ENCODE peak calls at places on chromosomes 11 and 22, in seven cellular contexts. X is astrocyte of the spinal cord; L is NCI-H2081 treated with DMSO at 0.1 percent for 48 hours; C is stimulated activated CD4-positive, alpha-beta T cell treated with anti-CD3 and anti-CD28 coated beads, TNF-alpha, amount 100 ng/mL, for 48 hours; N is activated naive CD8-positive, alpha-beta T cell treated with anti-CD3 and anti-CD28 coated beads, Interleukin-2, amount 50 U/mL, for 24 hours; D is GM03348; F is CD14-positive monocyte. Q is an unnamed sample.

GRCh38 chr11:38169286-38169685 is 1571.2 kb upstream of the RAG2 start:
- DNase-seq in X (peak), L (no peak), C (no peak), N (no peak), D (no peak), F (no peak), Q (no peak)

GRCh38 chr11:115672999-115673411 is 168.8 kb upstream of the CADM1 start:
- DNase-seq in X (peak), L (no peak), C (no peak), N (no peak), D (no peak), F (no peak), Q (no peak)

GRCh38 chr22:40855104-40855959 is 1.1 kb downstream of the ST13 start:
- DNase-seq in X (no peak), L (no peak), C (no peak), N (peak), D (peak), F (no peak), Q (peak)

GRCh38 chr22:30519842-30520425 is 14.4 kb upstream of the SEC14L4 start:
- DNase-seq in X (no peak), L (no peak), C (no peak), N (no peak), D (no peak), F (no peak), Q (no peak)

GRCh38 chr11:69321877-69322350 is 28.0 kb downstream of the MYEOV start:
- DNase-seq in X (peak), L (no peak), C (no peak), N (no peak), D (peak), F (no peak), Q (no peak)

GRCh38 chr11:35617687-35618496 is at the start of gene FJX1:
- DNase-seq in X (peak), L (no peak), C (no peak), N (peak), D (peak), F (no peak), Q (peak)

GRCh38 chr22:21984793-21985192 is 2.2 kb upstream of the TOP3B start:
- DNase-seq in X (no peak), L (no peak), C (no peak), N (no peak), D (no peak), F (no peak), Q (no peak)

GRCh38 chr22:40463017-40463631 is 92.7 kb downstream of the SGSM3 start:
- DNase-seq in X (no peak), L (no peak), C (peak), N (peak), D (no peak), F (peak), Q (no peak)

GRCh38 chr11:74025467-74026166 is 16.7 kb upstream of the UCP3 start:
- DNase-seq in X (peak), L (no peak), C (no peak), N (no peak), D (peak), F (no peak), Q (no peak)

GRCh38 chr11:72227316-72228228 is 3.0 kb downstream of the INPPL1 start:
- DNase-seq in X (peak), L (peak), C (no peak), N (no peak), D (no peak), F (no peak), Q (no peak)

GRCh38 chr11:31355131-31355530 is 14.4 kb downstream of the DCDC1 start:
- DNase-seq in X (no peak), L (no peak), C (no peak), N (no peak), D (no peak), F (no peak), Q (no peak)

GRCh38 chr11:102560555-102561011 is 30.0 kb upstream of the MMP7 start:
- DNase-seq in X (peak), L (no peak), C (no peak), N (no peak), D (peak), F (no peak), Q (peak)

GRCh38 chr22:25643232-25644000 is 78.9 kb downstream of the GRK3 start:
- DNase-seq in X (no peak), L (no peak), C (no peak), N (no peak), D (no peak), F (no peak), Q (no peak)

GRCh38 chr11:70134490-70134889 is 56.4 kb downstream of the ANO1 start:
- DNase-seq in X (no peak), L (no peak), C (no peak), N (no peak), D (no peak), F (no peak), Q (no peak)

GRCh38 chr11:74446445-74446844 is 20.9 kb downstream of the KCNE3 start:
- DNase-seq in X (no peak), L (no peak), C (no peak), N (no peak), D (no peak), F (no peak), Q (no peak)

GRCh38 chr11:70551323-70552166 is 153.2 kb downstream of the CTTN start:
- DNase-seq in X (no peak), L (no peak), C (no peak), N (no peak), D (no peak), F (no peak), Q (no peak)

GRCh38 chr11:68684385-68685356 is at the start of gene GAL:
- DNase-seq in X (no peak), L (no peak), C (no peak), N (peak), D (peak), F (no peak), Q (no peak)

GRCh38 chr11:120055646-120056045 is 82.3 kb downstream of the TRIM29 start:
- DNase-seq in X (peak), L (no peak), C (no peak), N (no peak), D (peak), F (no peak), Q (no peak)

GRCh38 chr22:43183496-43184263 is 3.3 kb downstream of the TTLL12 start:
- DNase-seq in X (peak), L (no peak), C (no peak), N (no peak), D (no peak), F (no peak), Q (peak)

GRCh38 chr11:122917311-122917710 is 34.8 kb downstream of the JHY start:
- DNase-seq in X (peak), L (no peak), C (no peak), N (no peak), D (peak), F (no peak), Q (no peak)

GRCh38 chr11:92101845-92102244 is 122.8 kb upstream of the FAT3 start:
- DNase-seq in X (no peak), L (no peak), C (no peak), N (no peak), D (no peak), F (no peak), Q (peak)

GRCh38 chr11:47980093-47980906 is at the start of gene PTPRJ:
- DNase-seq in X (peak), L (no peak), C (no peak), N (peak), D (peak), F (no peak), Q (peak)

GRCh38 chr11:111010391-111011354 is 234.9 kb upstream of the POU2AF2 start:
- DNase-seq in X (no peak), L (no peak), C (no peak), N (no peak), D (no peak), F (no peak), Q (no peak)

GRCh38 chr11:32118025-32118974 is 27.4 kb downstream of the RCN1 start:
- DNase-seq in X (peak), L (no peak), C (no peak), N (no peak), D (no peak), F (no peak), Q (peak)

GRCh38 chr22:32328306-32329201 is 29.1 kb upstream of the RFPL3 start:
- DNase-seq in X (no peak), L (no peak), C (no peak), N (no peak), D (no peak), F (no peak), Q (no peak)

GRCh38 chr11:118921121-118921928 is 4.4 kb downstream of the BCL9L start:
- DNase-seq in X (peak), L (no peak), C (no peak), N (no peak), D (peak), F (no peak), Q (peak)

GRCh38 chr11:120339394-120339890 is 3.2 kb downstream of the ARHGEF12 start:
- DNase-seq in X (peak), L (no peak), C (no peak), N (no peak), D (peak), F (no peak), Q (peak)

GRCh38 chr22:33405194-33405593 is 347.0 kb upstream of the SYN3 start:
- DNase-seq in X (no peak), L (no peak), C (no peak), N (no peak), D (no peak), F (no peak), Q (no peak)

GRCh38 chr11:20000393-20001134 is 159.7 kb downstream of the DBX1 start:
- DNase-seq in X (no peak), L (peak), C (no peak), N (no peak), D (no peak), F (no peak), Q (no peak)

GRCh38 chr11:940496-941135 is 14.9 kb downstream of the AP2A2 start:
- DNase-seq in X (no peak), L (no peak), C (no peak), N (no peak), D (no peak), F (no peak), Q (no peak)

GRCh38 chr11:66539526-66539925 is 6.3 kb downstream of the ZDHHC24 start:
- DNase-seq in X (no peak), L (no peak), C (no peak), N (no peak), D (no peak), F (no peak), Q (no peak)

GRCh38 chr22:50317178-50317577 is 9.6 kb downstream of the DENND6B start:
- DNase-seq in X (no peak), L (no peak), C (no peak), N (no peak), D (no peak), F (peak), Q (no peak)

GRCh38 chr11:115418081-115418480 is 86.1 kb downstream of the CADM1 start:
- DNase-seq in X (no peak), L (no peak), C (no peak), N (no peak), D (no peak), F (no peak), Q (no peak)

GRCh38 chr11:7168741-7168990 is 79.9 kb downstream of the RBMXL2 start:
- DNase-seq in X (no peak), L (no peak), C (no peak), N (no peak), D (no peak), F (no peak), Q (no peak)

GRCh38 chr11:35041070-35041554 is 97.9 kb upstream of the CD44 start:
- DNase-seq in X (no peak), L (no peak), C (no peak), N (no peak), D (no peak), F (no peak), Q (no peak)

GRCh38 chr11:128448487-128448886 is 138.9 kb downstream of the ETS1 start:
- DNase-seq in X (peak), L (no peak), C (no peak), N (no peak), D (no peak), F (no peak), Q (no peak)

GRCh38 chr11:6667733-6668374 is 12.2 kb upstream of the DCHS1 start:
- DNase-seq in X (peak), L (no peak), C (no peak), N (peak), D (peak), F (peak), Q (peak)

GRCh38 chr11:72818971-72819370 is 4.8 kb downstream of the ATG16L2 start:
- DNase-seq in X (no peak), L (no peak), C (no peak), N (no peak), D (no peak), F (no peak), Q (no peak)

GRCh38 chr22:30262112-30262511 is 4.5 kb downstream of the OSM start:
- DNase-seq in X (no peak), L (no peak), C (no peak), N (no peak), D (no peak), F (no peak), Q (no peak)

GRCh38 chr11:75154646-75155569 is 4.0 kb downstream of the SLCO2B1 start:
- DNase-seq in X (no peak), L (no peak), C (no peak), N (no peak), D (no peak), F (no peak), Q (no peak)